ENCODE peak calls at places on chromosome 21, in nine cellular contexts. C is COR-L47, M is cardiac muscle cell, U is GM23248, D is NCI-H345, W is NCI-H1694 treated with DMSO at 0.1 percent for 48 hours, K is endothelial cell, G is left cardiac atrium, E is hypothalamus. R is an unnamed sample.

GRCh38 chr21:25496825-25497482 is 110.3 kb downstream of the MRPL39 start:
- DNase-seq in M (no peak), K (no peak), E (no peak), C (no peak), D (no peak), U (peak), W (no peak), G (no peak), R (peak)

GRCh38 chr21:45288441-45288841 is 746 bp upstream of the POFUT2 start:
- DNase-seq in K (no peak), M (no peak), G (no peak), E (no peak), W (no peak), D (peak), U (peak), C (no peak), R (no peak)

GRCh38 chr21:42685036-42685435 is 31.6 kb downstream of the PDE9A start:
- DNase-seq in D (no peak), W (no peak), K (no peak), C (no peak), M (no peak), G (no peak), U (peak), E (no peak), R (no peak)

GRCh38 chr21:46392921-46393320 is 65.8 kb upstream of the DIP2A start:
- DNase-seq in C (no peak), E (no peak), D (no peak), U (peak), W (peak), G (peak), K (no peak), M (peak), R (no peak)

GRCh38 chr21:45284456-45284741 is 3.3 kb downstream of the POFUT2 start:
- DNase-seq in E (no peak), W (no peak), D (no peak), M (no peak), U (no peak), C (no peak), K (no peak), G (no peak), R (no peak)

GRCh38 chr21:44718571-44718970 is 7.2 kb upstream of the TSPEAR start:
- DNase-seq in K (no peak), D (no peak), U (no peak), C (no peak), M (no peak), E (no peak), W (no peak), G (no peak), R (no peak)

GRCh38 chr21:39612233-39613028 is at the start of gene B3GALT5:
- DNase-seq in M (no peak), G (no peak), U (no peak), C (no peak), K (peak), E (no peak), W (no peak), D (peak), R (peak)

GRCh38 chr21:31416465-31416864 is 72.4 kb upstream of the TIAM1 start:
- DNase-seq in M (peak), D (no peak), E (no peak), K (no peak), C (no peak), G (no peak), U (peak), W (no peak), R (no peak)

GRCh38 chr21:37233551-37234146 is 33.5 kb downstream of the VPS26C start:
- DNase-seq in E (no peak), W (no peak), D (peak), K (no peak), M (no peak), C (peak), G (no peak), U (no peak), R (no peak)